ENCODE peak calls at places on chromosomes 7 and 10, in five cellular contexts. P, Y, S, Q and V are unnamed samples.

GRCh38 chr10:23693398-23693797 is 254.5 kb downstream of the OTUD1 start:
- ATAC-seq in P (peak; percentile 66), Y (peak; percentile 44), S (no peak), Q (no peak), V (no peak)

GRCh38 chr7:155457544-155458316 is at the start of gene EN2:
- ATAC-seq in P (no peak), Y (no peak), S (no peak), Q (no peak), V (peak; percentile 40)

GRCh38 chr10:96671207-96671890 is 49.0 kb downstream of the PIK3AP1 start:
- ATAC-seq in P (no peak), Y (no peak), S (peak; percentile 31), Q (no peak), V (no peak)

GRCh38 chr10:6928531-6929080 is 348.5 kb upstream of the PRKCQ start:
- ATAC-seq in P (no peak), Y (no peak), S (no peak), Q (no peak), V (no peak)

GRCh38 chr10:71638087-71638576 is 81.4 kb downstream of the C10orf105 start:
- ATAC-seq in P (peak; percentile 88), Y (peak; percentile 60), S (no peak), Q (peak; percentile 82), V (peak; percentile 34)

GRCh38 chr7:25857376-25858067 is 294.5 kb upstream of the NFE2L3 start:
- ATAC-seq in P (no peak), Y (no peak), S (no peak), Q (no peak), V (no peak)

GRCh38 chr7:22702516-22702915 is 24.5 kb upstream of the IL6 start:
- ATAC-seq in P (no peak), Y (peak; percentile 15), S (no peak), Q (no peak), V (no peak)

GRCh38 chr10:16986406-16987128 is 143.0 kb downstream of the CUBN start:
- ATAC-seq in P (peak; percentile 74), Y (peak; percentile 12), S (no peak), Q (peak; percentile 28), V (peak; percentile 18)

GRCh38 chr10:28628184-28628893 is 49.0 kb upstream of the BAMBI start:
- ATAC-seq in P (peak; percentile 87), Y (peak; percentile 96), S (peak; percentile 96), Q (peak; percentile 95), V (peak; percentile 89)

DNA sequence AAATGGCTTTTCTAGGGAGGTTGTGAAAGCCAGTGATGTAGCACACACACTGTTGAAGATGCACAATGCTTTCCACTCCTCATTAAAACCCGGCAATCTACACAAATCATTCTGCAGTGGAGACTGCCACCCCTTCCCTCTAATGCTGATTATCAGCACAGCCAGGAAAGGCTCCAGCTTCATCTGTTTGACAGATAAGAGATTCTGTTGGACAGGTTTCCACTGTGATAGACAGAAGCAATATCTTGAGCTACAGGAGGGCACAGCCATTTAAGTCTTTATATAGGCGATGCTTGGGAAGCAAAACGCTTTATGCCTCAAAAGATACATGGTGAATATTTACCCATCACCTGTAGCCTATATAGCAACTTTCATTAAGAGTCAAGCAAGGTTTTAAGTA is 555.6 kb downstream of the GLRX3 start:
- ATAC-seq in P (no peak), Y (no peak), S (no peak), Q (no peak), V (no peak)
- TF ChIP-seq EP300 in P (no peak), Y (no peak), S (no peak), Q (no peak), V (no peak)

DNA sequence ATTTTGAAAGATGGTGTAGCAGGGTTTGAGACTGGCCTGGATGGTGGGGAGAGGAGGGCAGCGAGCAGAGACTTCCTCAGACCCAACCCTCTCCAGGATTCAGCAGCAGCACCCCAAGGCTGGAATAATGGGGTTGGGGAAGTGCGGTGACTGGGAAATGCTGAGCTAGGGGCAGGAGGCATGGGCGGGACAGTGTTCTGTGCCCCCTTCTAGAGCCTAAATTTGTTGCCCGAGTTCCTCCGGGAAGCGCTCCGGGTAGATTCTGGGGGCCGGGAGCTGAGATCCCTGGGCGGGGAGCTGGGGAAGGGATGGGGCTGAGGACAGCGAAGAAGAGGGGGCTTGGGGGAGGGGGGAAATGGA is at the start of gene CHAT:
- ATAC-seq in P (no peak), Y (no peak), S (no peak), Q (no peak), V (no peak)
- H3K27me3 ChIP-seq in P (peaks cover 9% of the 10 kb centered on the region), Y (peaks cover 37% of the 10 kb centered on the region), S (peaks cover 17% of the 10 kb centered on the region), Q (no peaks in the 10 kb centered on the region), V (peaks cover 99% of the 10 kb centered on the region)

GRCh38 chr10:76071638-76072317 is 640.4 kb downstream of the LRMDA start:
- ATAC-seq in P (no peak), Y (no peak), S (no peak), Q (no peak), V (no peak)
- TF ChIP-seq POLR2AphosphoS5 in P (no peak), Y (no peak), S (no peak), Q (no peak), V (no peak)

GRCh38 chr7:130899071-130899451 is 165.1 kb upstream of the KLF14 start:
- ATAC-seq in P (no peak), Y (no peak), S (no peak), Q (no peak), V (no peak)

GRCh38 chr7:130896898-130897514 is 163.0 kb upstream of the KLF14 start:
- ATAC-seq in P (peak; percentile 49), Y (peak; percentile 94), S (peak; percentile 83), Q (peak; percentile 77), V (peak; percentile 42)

GRCh38 chr7:130896051-130896881 is 162.3 kb upstream of the KLF14 start:
- ATAC-seq in P (no peak), Y (peak; percentile 52), S (no peak), Q (no peak), V (no peak)

GRCh38 chr7:130899638-130900401 is 165.8 kb upstream of the KLF14 start:
- ATAC-seq in P (peak; percentile 84), Y (no peak), S (peak; percentile 3), Q (no peak), V (no peak)

GRCh38 chr7:130897515-130898419 is 163.8 kb upstream of the KLF14 start:
- ATAC-seq in P (no peak), Y (no peak), S (peak; percentile 75), Q (no peak), V (no peak)
- TF ChIP-seq EP300 in P (no peak), Y (no peak), S (no peak), Q (no peak), V (no peak)

GRCh38 chr10:90913774-90914420 is 7.0 kb downstream of the ANKRD1 start:
- ATAC-seq in P (no peak), Y (no peak), S (peak; percentile 53), Q (no peak), V (no peak)
- H3K27me3 ChIP-seq in P (no peaks in the 10 kb centered on the region), Y (peaks cover 5% of the 10 kb centered on the region), S (no peaks in the 10 kb centered on the region), Q (no peaks in the 10 kb centered on the region), V (peaks cover 23% of the 10 kb centered on the region)

DNA sequence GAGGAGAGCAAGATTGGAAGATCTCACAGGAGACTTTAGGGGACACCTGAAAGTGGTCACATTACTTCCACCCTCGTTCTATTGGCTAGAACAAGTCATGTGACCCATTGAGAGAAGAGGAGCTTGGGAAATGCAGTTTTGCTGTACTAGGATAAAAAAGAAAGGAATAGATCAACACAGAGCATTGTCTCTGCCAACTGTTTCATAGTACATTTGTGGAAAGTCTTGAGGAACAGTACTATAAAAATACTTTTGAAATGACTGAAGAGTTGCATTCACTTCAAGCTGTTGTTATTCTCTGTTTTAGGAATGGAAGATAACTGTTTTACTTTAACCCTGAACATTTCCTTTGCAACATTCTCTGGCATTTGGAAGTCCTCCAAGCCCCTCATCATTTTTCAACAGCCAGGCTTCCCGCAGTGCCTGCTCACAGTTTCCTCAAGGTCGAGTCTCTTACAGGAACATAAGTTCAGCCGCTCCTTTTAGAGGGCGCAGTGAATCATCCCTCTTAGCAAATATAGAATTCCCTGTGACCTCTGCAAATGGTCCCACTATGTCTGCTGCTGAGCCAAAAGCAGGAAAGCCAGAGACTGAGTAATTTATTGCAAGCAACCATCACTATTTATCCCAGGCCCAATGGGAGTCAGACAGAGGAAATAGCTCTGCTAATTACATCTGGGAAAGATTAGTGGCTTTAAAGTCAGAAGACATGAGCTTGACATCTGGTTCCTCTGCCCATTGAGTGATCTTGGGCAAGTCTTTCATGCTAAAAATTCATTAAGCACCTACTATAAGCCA is 40.7 kb downstream of the MRPL32 start:
- ATAC-seq in P (no peak), Y (peak; percentile 84), S (no peak), Q (peak; percentile 84), V (peak; percentile 91)
- TF ChIP-seq POLR2AphosphoS5 in P (no peak), Y (no peak), S (no peak), Q (peak; percentile 59), V (peak; percentile 93)

GRCh38 chr10:51139176-51139575 is 64.9 kb downstream of the PRKG1 start:
- ATAC-seq in P (no peak), Y (no peak), S (no peak), Q (no peak), V (no peak)

GRCh38 chr10:51141015-51141414 is 66.7 kb downstream of the PRKG1 start:
- ATAC-seq in P (no peak), Y (no peak), S (no peak), Q (no peak), V (no peak)

GRCh38 chr10:51137741-51138529 is 63.6 kb downstream of the PRKG1 start:
- ATAC-seq in P (no peak), Y (no peak), S (peak; percentile 24), Q (no peak), V (no peak)
- TF ChIP-seq EP300 in P (no peak), Y (no peak), S (no peak), Q (no peak), V (no peak)

DNA sequence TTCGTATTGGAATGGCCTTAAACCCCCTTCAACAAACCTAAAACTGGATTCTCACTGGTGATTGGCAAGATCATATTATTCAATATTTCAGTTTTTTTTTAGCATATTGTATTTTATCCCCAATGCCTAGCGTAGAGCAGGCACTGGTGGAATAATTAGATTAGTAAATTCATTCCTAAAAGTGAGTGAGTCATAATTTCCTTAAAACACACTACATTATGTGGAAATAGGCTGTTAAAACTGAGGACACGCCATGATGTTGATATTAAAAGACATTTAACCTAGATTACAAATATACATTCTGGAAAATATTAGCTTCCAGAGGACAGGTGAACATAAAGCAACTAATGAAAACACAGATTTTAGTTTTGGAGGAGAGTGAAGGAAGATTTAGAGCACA is 463.9 kb downstream of the PARD3 start:
- ATAC-seq in P (no peak), Y (no peak), S (no peak), Q (no peak), V (no peak)
- H3K27me3 ChIP-seq in P (no peaks in the 10 kb centered on the region), Y (no peaks in the 10 kb centered on the region), S (no peaks in the 10 kb centered on the region), Q (no peaks in the 10 kb centered on the region), V (no peaks in the 10 kb centered on the region)

DNA sequence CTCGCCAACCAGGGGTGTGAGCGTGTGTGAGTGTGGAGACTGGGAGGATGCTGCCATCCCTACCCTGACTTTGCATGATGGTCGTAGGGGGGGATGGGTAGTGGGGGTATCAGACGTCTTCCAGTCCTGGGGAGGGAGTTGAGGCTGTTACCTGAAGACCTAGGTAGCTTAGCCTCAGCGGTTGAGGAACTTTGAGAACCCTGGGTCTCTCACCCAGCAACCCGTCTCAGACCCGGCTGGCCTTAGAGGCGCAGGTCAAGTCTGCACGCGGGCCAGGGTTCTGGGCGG is 2.7 kb downstream of the SLC4A2 start:
- ATAC-seq in P (no peak), Y (no peak), S (no peak), Q (no peak), V (no peak)
- TF ChIP-seq POLR2AphosphoS5 in P (no peak), Y (no peak), S (no peak), Q (no peak), V (no peak)